ENCODE peak calls at places on chromosomes 16 and 17, in five cellular contexts. G, I, E, N and V are unnamed samples.

GRCh38 chr17:14768923-14769322 is 468.0 kb downstream of the HS3ST3B1 start:
- DNase-seq in G (no peak), I (no peak), E (peak; percentile 22), N (no peak), V (no peak)

GRCh38 chr17:36705651-36706436 is 104.5 kb downstream of the MRM1 start:
- DNase-seq in G (peak; percentile 50), I (peak; percentile 44), E (peak; percentile 40), N (peak; percentile 53), V (no peak)

GRCh38 chr17:49984283-49984682 is 10.7 kb downstream of the DLX3 start:
- DNase-seq in G (no peak), I (no peak), E (no peak), N (no peak), V (no peak)

GRCh38 chr17:16415031-16415924 is at the start of gene TRPV2:
- DNase-seq in G (peak; percentile 63), I (peak; percentile 49), E (peak; percentile 80), N (peak; percentile 69), V (no peak)

GRCh38 chr16:72921620-72922019 is 126.3 kb downstream of the ZFHX3 start:
- DNase-seq in G (no peak), I (no peak), E (no peak), N (no peak), V (no peak)

GRCh38 chr16:73713817-73714495 is 582.7 kb upstream of the PSMD7 start:
- DNase-seq in G (no peak), I (peak; percentile 43), E (peak; percentile 2), N (peak; percentile 30), V (no peak)

GRCh38 chr17:77370536-77370935 is 229.8 kb downstream of the SEC14L1 start:
- DNase-seq in G (no peak), I (no peak), E (no peak), N (no peak), V (no peak)

GRCh38 chr16:14320406-14320805 is 249.3 kb downstream of the MRTFB start:
- DNase-seq in G (no peak), I (no peak), E (no peak), N (no peak), V (peak; percentile 6)

GRCh38 chr16:50154369-50154947 is 1.4 kb downstream of the TENT4B start:
- DNase-seq in G (peak; percentile 12), I (no peak), E (no peak), N (peak; percentile 40), V (no peak)

GRCh38 chr17:79802039-79802735 is 5.3 kb upstream of the CBX8 start:
- DNase-seq in G (no peak), I (no peak), E (no peak), N (no peak), V (no peak)

GRCh38 chr17:57603978-57604377 is 141.1 kb downstream of the CCDC182 start:
- DNase-seq in G (peak; percentile 81), I (no peak), E (peak; percentile 76), N (no peak), V (no peak)

GRCh38 chr17:33335491-33336173 is 42.5 kb upstream of the ASIC2 start:
- DNase-seq in G (no peak), I (no peak), E (no peak), N (peak; percentile 17), V (no peak)

GRCh38 chr16:64962786-64963185 is 159.1 kb downstream of the CDH11 start:
- DNase-seq in G (no peak), I (no peak), E (no peak), N (no peak), V (no peak)

GRCh38 chr16:11151156-11151904 is 104.7 kb downstream of the SOCS1 start:
- DNase-seq in G (no peak), I (no peak), E (no peak), N (no peak), V (peak; percentile 3)

GRCh38 chr16:89037261-89038152 is 56.1 kb upstream of the ACSF3 start:
- DNase-seq in G (peak; percentile 16), I (peak; percentile 10), E (peak; percentile 43), N (peak; percentile 75), V (peak; percentile 42)

GRCh38 chr16:50688083-50688482 is 5.3 kb upstream of the NOD2 start:
- DNase-seq in G (no peak), I (no peak), E (no peak), N (no peak), V (no peak)

GRCh38 chr17:56499799-56500388 is 93.6 kb upstream of the NOG start:
- DNase-seq in G (peak; percentile 53), I (peak; percentile 73), E (peak; percentile 13), N (peak; percentile 21), V (peak; percentile 41)

GRCh38 chr17:54948380-54948779 is 20.1 kb downstream of the COX11 start:
- DNase-seq in G (no peak), I (peak; percentile 99), E (no peak), N (no peak), V (peak; percentile 90)

GRCh38 chr16:46763147-46763546 is 15.0 kb upstream of the MYLK3 start:
- DNase-seq in G (no peak), I (no peak), E (no peak), N (no peak), V (no peak)

GRCh38 chr17:2177235-2177811 is 122.4 kb downstream of the HIC1 start:
- DNase-seq in G (no peak), I (no peak), E (no peak), N (no peak), V (no peak)

GRCh38 chr16:80591071-80591935 is 50.5 kb downstream of the DYNLRB2 start:
- DNase-seq in G (no peak), I (no peak), E (no peak), N (no peak), V (no peak)

GRCh38 chr16:85423186-85423550 is 190.0 kb upstream of the GSE1 start:
- DNase-seq in G (no peak), I (no peak), E (no peak), N (no peak), V (no peak)

GRCh38 chr16:50574852-50575251 is 26.7 kb downstream of the NKD1 start:
- DNase-seq in G (no peak), I (no peak), E (no peak), N (no peak), V (no peak)

GRCh38 chr17:46832945-46833839 is 14.7 kb upstream of the WNT3 start:
- DNase-seq in G (no peak), I (peak; percentile 59), E (no peak), N (no peak), V (no peak)

GRCh38 chr17:70855401-70856054 is 686.2 kb downstream of the KCNJ2 start:
- DNase-seq in G (no peak), I (peak; percentile 87), E (no peak), N (no peak), V (no peak)

GRCh38 chr17:80901319-80901718 is 90.3 kb upstream of the CHMP6 start:
- DNase-seq in G (peak; percentile 88), I (no peak), E (no peak), N (no peak), V (no peak)

GRCh38 chr16:5916711-5917191 is 819.2 kb upstream of the EEF2KMT start:
- DNase-seq in G (no peak), I (no peak), E (no peak), N (no peak), V (no peak)

GRCh38 chr17:55624789-55625433 is 97.8 kb downstream of the TMEM100 start:
- DNase-seq in G (peak; percentile 52), I (no peak), E (no peak), N (no peak), V (no peak)

GRCh38 chr16:4693956-4694663 is 748 bp downstream of the NUDT16L1 start:
- DNase-seq in G (peak; percentile 47), I (peak; percentile 21), E (peak; percentile 56), N (peak; percentile 85), V (peak; percentile 54)

GRCh38 chr17:82065638-82066303 is at the start of gene DUS1L:
- DNase-seq in G (peak; percentile 70), I (peak; percentile 51), E (peak; percentile 84), N (peak; percentile 91), V (no peak)

GRCh38 chr16:86882586-86883280 is 304.4 kb downstream of the FOXL1 start:
- DNase-seq in G (no peak), I (peak; percentile 65), E (no peak), N (no peak), V (no peak)

GRCh38 chr16:8885674-8886592 is 3.8 kb downstream of the LITAFD start:
- DNase-seq in G (no peak), I (peak; percentile 55), E (no peak), N (no peak), V (peak; percentile 56)

GRCh38 chr17:62966426-62967110 is 533 bp downstream of the TANC2 start:
- DNase-seq in G (no peak), I (peak; percentile 41), E (peak; percentile 14), N (no peak), V (peak; percentile 38)

GRCh38 chr17:50114849-50115357 is 15.1 kb downstream of the SAMD14 start:
- DNase-seq in G (peak; percentile 65), I (peak; percentile 84), E (peak; percentile 80), N (peak; percentile 38), V (peak; percentile 56)

GRCh38 chr17:30336369-30337171 is 2.7 kb upstream of the TMIGD1 start:
- DNase-seq in G (peak; percentile 71), I (peak; percentile 68), E (peak; percentile 80), N (peak; percentile 69), V (peak; percentile 45)

GRCh38 chr17:19354123-19354522 is 8.4 kb downstream of the B9D1 start:
- DNase-seq in G (no peak), I (peak; percentile 93), E (no peak), N (no peak), V (no peak)

GRCh38 chr16:83973581-83974385 is 5.7 kb downstream of the NECAB2 start:
- DNase-seq in G (no peak), I (no peak), E (no peak), N (no peak), V (no peak)

GRCh38 chr16:2537451-2538379 is at the start of gene PDPK1:
- DNase-seq in G (peak; percentile 96), I (peak; percentile 93), E (peak; percentile 97), N (peak; percentile 89), V (peak; percentile 83)
- H2AFZ ChIP-seq in G (peak within 1 kb of the TSS; percentile 62), I (peak within 1 kb of the TSS; percentile 81), E (peak within 1 kb of the TSS; percentile 68), N (peak within 1 kb of the TSS; percentile 97), V (peak within 1 kb of the TSS; percentile 84)

GRCh38 chr16:23182206-23182674 is 305 bp upstream of the SCNN1G start:
- DNase-seq in G (peak; percentile 95), I (peak; percentile 88), E (peak; percentile 81), N (peak; percentile 78), V (peak; percentile 99)
- H2AFZ ChIP-seq in G (peak overlapping the region; percentile 84), I (peak overlapping the region; percentile 78), E (no peak overlapping the region), N (no peak overlapping the region), V (peak overlapping the region; percentile 83)

GRCh38 chr17:48240562-48241130 is 133.1 kb downstream of the SNX11 start:
- DNase-seq in G (no peak), I (peak; percentile 77), E (no peak), N (no peak), V (no peak)
- H2AFZ ChIP-seq in G (no peak overlapping the region), I (peak overlapping the region; percentile 51), E (peak overlapping the region; percentile 47), N (peak overlapping the region; percentile 88), V (peak overlapping the region; percentile 45)

DNA sequence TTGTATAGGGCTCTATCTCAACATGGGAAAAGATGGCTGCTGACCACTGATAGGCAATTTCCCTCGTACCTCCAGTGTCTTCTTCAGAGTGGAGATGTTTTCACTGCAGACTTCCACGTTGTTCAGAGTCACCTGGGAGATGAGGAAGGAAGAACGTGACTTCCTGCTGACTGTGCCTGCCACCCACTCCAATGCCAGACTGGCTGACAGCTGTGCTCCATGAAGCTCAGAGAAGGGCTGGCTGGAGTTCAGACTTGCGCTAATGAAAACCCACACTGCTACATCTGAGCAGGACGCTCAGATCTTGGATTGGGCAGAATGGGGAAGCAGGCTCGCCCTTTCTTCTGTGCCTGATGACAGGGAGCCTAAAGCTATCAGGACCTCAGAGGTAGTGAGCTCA is 33.1 kb downstream of the COG4 start:
- DNase-seq in G (no peak), I (no peak), E (no peak), N (no peak), V (no peak)
- H2AFZ ChIP-seq in G (no peak overlapping the region), I (no peak overlapping the region), E (no peak overlapping the region), N (no peak overlapping the region), V (no peak overlapping the region)